ENCODE peak calls at places on chromosomes 16 and 17, in eight cellular contexts. One of them, this sample, is unnamed.

GRCh38 chr16:85481206-85481605 is 131.9 kb upstream of the GSE1 start:
- DNase-seq in IMR-90: no peak
- DNase-seq in ovary: no peak
- DNase-seq in heart left ventricle: no peak
- DNase-seq in transverse colon: no peak
- DNase-seq in tibial nerve: no peak
- DNase-seq in esophagus squamous epithelium: no peak
- DNase-seq in A549: no peak
- DNase-seq in this sample: no peak

GRCh38 chr17:62737513-62737912 is 70.6 kb downstream of the MARCHF10 start:
- DNase-seq in A549: no peak
- DNase-seq in heart left ventricle: no peak
- DNase-seq in IMR-90: no peak
- DNase-seq in transverse colon: no peak
- DNase-seq in esophagus squamous epithelium: no peak
- DNase-seq in tibial nerve: no peak
- DNase-seq in ovary: no peak
- DNase-seq in this sample: peak

GRCh38 chr17:2192367-2193028 is 111.1 kb downstream of the SMG6 start:
- DNase-seq in tibial nerve: no peak
- DNase-seq in IMR-90: peak
- DNase-seq in heart left ventricle: no peak
- DNase-seq in ovary: no peak
- DNase-seq in A549: peak
- DNase-seq in esophagus squamous epithelium: no peak
- DNase-seq in transverse colon: peak
- DNase-seq in this sample: no peak

GRCh38 chr17:10127819-10128375 is 70.5 kb downstream of the GAS7 start:
- DNase-seq in heart left ventricle: peak
- DNase-seq in ovary: peak
- DNase-seq in esophagus squamous epithelium: no peak
- DNase-seq in transverse colon: peak
- DNase-seq in IMR-90: peak
- DNase-seq in tibial nerve: peak
- DNase-seq in A549: no peak
- DNase-seq in this sample: peak

GRCh38 chr17:61476476-61477203 is 24.4 kb downstream of the TBX4 start:
- DNase-seq in A549: no peak
- DNase-seq in tibial nerve: no peak
- DNase-seq in IMR-90: no peak
- DNase-seq in esophagus squamous epithelium: no peak
- DNase-seq in heart left ventricle: no peak
- DNase-seq in transverse colon: no peak
- DNase-seq in ovary: no peak
- DNase-seq in this sample: no peak

GRCh38 chr16:27237229-27238015 is 31.1 kb downstream of the NSMCE1 start:
- DNase-seq in IMR-90: no peak
- DNase-seq in tibial nerve: no peak
- DNase-seq in esophagus squamous epithelium: no peak
- DNase-seq in heart left ventricle: peak
- DNase-seq in transverse colon: no peak
- DNase-seq in A549: no peak
- DNase-seq in ovary: no peak
- DNase-seq in this sample: no peak

GRCh38 chr17:61485067-61485775 is 33.0 kb downstream of the TBX4 start:
- DNase-seq in A549: no peak
- DNase-seq in tibial nerve: no peak
- DNase-seq in heart left ventricle: no peak
- DNase-seq in esophagus squamous epithelium: no peak
- DNase-seq in ovary: no peak
- DNase-seq in IMR-90: peak
- DNase-seq in transverse colon: no peak
- DNase-seq in this sample: no peak

GRCh38 chr16:21326459-21326858 is 48.4 kb upstream of the CRYM start:
- DNase-seq in IMR-90: no peak
- DNase-seq in esophagus squamous epithelium: no peak
- DNase-seq in tibial nerve: no peak
- DNase-seq in ovary: no peak
- DNase-seq in transverse colon: no peak
- DNase-seq in heart left ventricle: no peak
- DNase-seq in A549: no peak
- DNase-seq in this sample: no peak

GRCh38 chr17:64092111-64092510 is 37.8 kb downstream of the ERN1 start:
- DNase-seq in esophagus squamous epithelium: no peak
- DNase-seq in A549: no peak
- DNase-seq in transverse colon: no peak
- DNase-seq in IMR-90: no peak
- DNase-seq in heart left ventricle: no peak
- DNase-seq in tibial nerve: no peak
- DNase-seq in ovary: no peak
- DNase-seq in this sample: no peak

GRCh38 chr16:88813396-88814143 is 1.8 kb upstream of the APRT start:
- DNase-seq in tibial nerve: no peak
- DNase-seq in transverse colon: no peak
- DNase-seq in A549: no peak
- DNase-seq in esophagus squamous epithelium: no peak
- DNase-seq in IMR-90: no peak
- DNase-seq in ovary: no peak
- DNase-seq in heart left ventricle: no peak
- DNase-seq in this sample: no peak
- TF ChIP-seq POLR2A in tibial nerve: no peak
- TF ChIP-seq POLR2A in transverse colon: no peak
- TF ChIP-seq POLR2A in A549: no peak
- TF ChIP-seq POLR2A in esophagus squamous epithelium: no peak
- TF ChIP-seq POLR2A in IMR-90: no peak
- TF ChIP-seq POLR2A in ovary: no peak
- TF ChIP-seq POLR2A in heart left ventricle: no peak
- TF ChIP-seq POLR2A in this sample: no peak

DNA sequence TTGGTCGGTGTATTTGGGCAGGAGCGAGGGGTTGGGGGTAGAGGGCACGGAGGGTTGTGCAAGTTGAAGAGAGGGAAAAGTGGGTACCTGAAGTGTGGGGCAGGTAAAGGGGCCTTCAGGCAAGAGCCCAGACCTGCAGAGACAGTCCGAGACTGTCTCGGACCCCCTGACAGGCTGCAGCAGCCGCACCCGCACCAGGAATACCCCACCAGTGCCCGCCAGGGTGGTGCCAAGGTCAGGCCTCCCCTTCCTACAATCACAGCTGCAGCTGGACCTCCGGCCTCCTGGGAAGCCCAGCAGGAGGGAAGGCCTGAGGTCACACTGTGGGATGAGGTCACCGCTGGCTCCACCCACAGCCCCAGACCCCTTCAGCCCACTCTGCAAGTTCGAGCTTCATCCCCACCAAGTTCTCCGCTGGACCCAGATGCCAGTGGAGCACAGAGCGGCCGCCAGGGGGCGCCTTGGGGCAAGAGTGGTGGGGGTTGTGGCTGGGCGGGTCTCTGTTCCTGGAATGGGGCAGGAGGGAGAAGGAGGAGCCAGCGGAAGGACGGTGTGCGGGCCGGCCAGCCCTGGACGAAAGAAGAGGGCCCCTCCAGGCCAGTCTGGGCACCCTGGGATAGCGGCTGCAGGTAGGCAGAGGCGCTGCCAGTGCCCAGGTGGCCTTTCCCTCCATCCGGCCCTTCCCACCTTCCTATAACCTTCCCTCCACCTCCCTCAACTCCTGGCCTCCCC is at the start of gene HSD3B7:
- DNase-seq in transverse colon: peak
- DNase-seq in heart left ventricle: peak
- DNase-seq in IMR-90: peak
- DNase-seq in esophagus squamous epithelium: peak
- DNase-seq in A549: peak
- DNase-seq in tibial nerve: peak
- DNase-seq in ovary: peak
- DNase-seq in this sample: peak
- H3K4me3 ChIP-seq in transverse colon: peak
- H3K4me3 ChIP-seq in heart left ventricle: peak
- H3K4me3 ChIP-seq in IMR-90: peak
- H3K4me3 ChIP-seq in esophagus squamous epithelium: peak
- H3K4me3 ChIP-seq in A549: peak
- H3K4me3 ChIP-seq in tibial nerve: peak
- H3K4me3 ChIP-seq in ovary: peak
- H3K4me3 ChIP-seq in this sample: peak

DNA sequence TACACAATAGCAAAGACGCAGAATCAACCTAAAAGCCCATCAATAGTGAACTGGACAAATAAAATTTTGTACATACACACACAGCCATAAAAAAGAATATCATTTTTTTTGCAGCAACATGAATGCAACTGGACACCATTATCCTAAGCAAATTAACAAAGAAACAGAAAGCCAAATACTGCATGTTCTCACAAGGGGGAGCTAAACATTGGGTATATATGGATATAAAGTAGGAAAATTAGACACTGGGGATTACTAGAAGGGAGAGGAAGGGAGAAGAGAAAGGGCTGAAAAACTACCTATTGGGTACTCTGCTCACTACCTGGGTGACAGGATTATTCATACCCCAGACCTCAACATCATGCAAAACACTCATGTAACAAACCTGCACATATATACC is 28.2 kb downstream of the ADAMTS18 start:
- DNase-seq in tibial nerve: no peak
- DNase-seq in esophagus squamous epithelium: no peak
- DNase-seq in transverse colon: no peak
- DNase-seq in heart left ventricle: no peak
- DNase-seq in ovary: no peak
- DNase-seq in A549: no peak
- DNase-seq in IMR-90: peak
- DNase-seq in this sample: no peak
- TF ChIP-seq CTCF in tibial nerve: no peak
- TF ChIP-seq CTCF in esophagus squamous epithelium: no peak
- TF ChIP-seq CTCF in transverse colon: no peak
- TF ChIP-seq CTCF in heart left ventricle: no peak
- TF ChIP-seq CTCF in ovary: no peak
- TF ChIP-seq CTCF in A549: no peak
- TF ChIP-seq CTCF in IMR-90: peak
- TF ChIP-seq CTCF in this sample: no peak

GRCh38 chr16:56932588-56933265 is 785 bp downstream of the HERPUD1 start:
- DNase-seq in esophagus squamous epithelium: no peak
- DNase-seq in ovary: peak
- DNase-seq in A549: peak
- DNase-seq in transverse colon: peak
- DNase-seq in tibial nerve: peak
- DNase-seq in heart left ventricle: peak
- DNase-seq in IMR-90: peak
- DNase-seq in this sample: peak
- TF ChIP-seq POLR2A in esophagus squamous epithelium: peak
- TF ChIP-seq POLR2A in ovary: peak
- TF ChIP-seq POLR2A in A549: no peak
- TF ChIP-seq POLR2A in transverse colon: peak
- TF ChIP-seq POLR2A in tibial nerve: peak
- TF ChIP-seq POLR2A in heart left ventricle: no peak
- TF ChIP-seq POLR2A in IMR-90: no peak
- TF ChIP-seq POLR2A in this sample: no peak

GRCh38 chr16:30558789-30559377 is 709 bp upstream of the ZNF764 start:
- DNase-seq in A549: no peak
- DNase-seq in IMR-90: no peak
- DNase-seq in tibial nerve: no peak
- DNase-seq in heart left ventricle: no peak
- DNase-seq in transverse colon: no peak
- DNase-seq in esophagus squamous epithelium: no peak
- DNase-seq in ovary: no peak
- DNase-seq in this sample: no peak
- H3K4me3 ChIP-seq in A549: peak
- H3K4me3 ChIP-seq in IMR-90: peak
- H3K4me3 ChIP-seq in tibial nerve: peak
- H3K4me3 ChIP-seq in heart left ventricle: peak
- H3K4me3 ChIP-seq in transverse colon: no peak
- H3K4me3 ChIP-seq in esophagus squamous epithelium: peak
- H3K4me3 ChIP-seq in ovary: peak
- H3K4me3 ChIP-seq in this sample: no peak

This sample was measured in lower leg skin.